ENCODE peak calls at places on chromosomes 5 and 9, in nine cellular contexts. One of them, this sample, is unnamed.

GRCh38 chr9:109409998-109410397 is 88.1 kb downstream of the PTPN3 start:
- DNase-seq in GM20000: no peak
- DNase-seq in activated B cell treated with CpG ODN at 0.5 μM for 24 hours: no peak
- DNase-seq in IMR-90: no peak
- DNase-seq in right atrium auricular region: no peak
- DNase-seq in nephron progenitor cell: peak; percentile 30
- DNase-seq in GM12864: no peak
- DNase-seq in HFFc6: no peak
- DNase-seq in colonic mucosa: no peak
- DNase-seq in this sample: no peak

GRCh38 chr9:76136986-76137385 is 246.5 kb downstream of the PCSK5 start:
- DNase-seq in HFFc6: no peak
- DNase-seq in nephron progenitor cell: no peak
- DNase-seq in activated B cell treated with CpG ODN at 0.5 μM for 24 hours: no peak
- DNase-seq in GM12864: no peak
- DNase-seq in right atrium auricular region: no peak
- DNase-seq in IMR-90: peak; percentile 81
- DNase-seq in colonic mucosa: no peak
- DNase-seq in GM20000: no peak
- DNase-seq in this sample: no peak

GRCh38 chr5:107772418-107773310 is 101.9 kb upstream of the EFNA5 start:
- DNase-seq in colonic mucosa: no peak
- DNase-seq in nephron progenitor cell: no peak
- DNase-seq in HFFc6: no peak
- DNase-seq in IMR-90: no peak
- DNase-seq in GM20000: no peak
- DNase-seq in activated B cell treated with CpG ODN at 0.5 μM for 24 hours: no peak
- DNase-seq in right atrium auricular region: no peak
- DNase-seq in GM12864: no peak
- DNase-seq in this sample: no peak

GRCh38 chr9:112439825-112440224 is 46.8 kb upstream of the KIAA1958 start:
- DNase-seq in HFFc6: no peak
- DNase-seq in colonic mucosa: no peak
- DNase-seq in GM20000: no peak
- DNase-seq in activated B cell treated with CpG ODN at 0.5 μM for 24 hours: no peak
- DNase-seq in right atrium auricular region: no peak
- DNase-seq in nephron progenitor cell: no peak
- DNase-seq in GM12864: no peak
- DNase-seq in IMR-90: no peak
- DNase-seq in this sample: no peak

GRCh38 chr5:143349127-143349526 is 54.4 kb downstream of the NR3C1 start:
- DNase-seq in IMR-90: peak; percentile 37
- DNase-seq in right atrium auricular region: no peak
- DNase-seq in HFFc6: no peak
- DNase-seq in GM12864: no peak
- DNase-seq in activated B cell treated with CpG ODN at 0.5 μM for 24 hours: no peak
- DNase-seq in GM20000: no peak
- DNase-seq in nephron progenitor cell: no peak
- DNase-seq in colonic mucosa: no peak
- DNase-seq in this sample: no peak

GRCh38 chr9:13412323-13412722 is 132.8 kb upstream of the MPDZ start:
- DNase-seq in HFFc6: no peak
- DNase-seq in GM12864: no peak
- DNase-seq in IMR-90: no peak
- DNase-seq in GM20000: no peak
- DNase-seq in activated B cell treated with CpG ODN at 0.5 μM for 24 hours: no peak
- DNase-seq in colonic mucosa: no peak
- DNase-seq in nephron progenitor cell: no peak
- DNase-seq in right atrium auricular region: no peak
- DNase-seq in this sample: no peak

GRCh38 chr9:133994359-133995011 is 2.4 kb upstream of the VAV2 start:
- DNase-seq in nephron progenitor cell: peak; percentile 95
- DNase-seq in activated B cell treated with CpG ODN at 0.5 μM for 24 hours: peak; percentile 86
- DNase-seq in IMR-90: peak; percentile 54
- DNase-seq in colonic mucosa: peak; percentile 87
- DNase-seq in GM12864: no peak
- DNase-seq in GM20000: peak; percentile 89
- DNase-seq in right atrium auricular region: peak; percentile 81
- DNase-seq in HFFc6: peak; percentile 42
- DNase-seq in this sample: peak; percentile 93

GRCh38 chr9:124551472-124552339 is 44.5 kb upstream of the NR5A1 start:
- DNase-seq in GM20000: peak; percentile 55
- DNase-seq in activated B cell treated with CpG ODN at 0.5 μM for 24 hours: no peak
- DNase-seq in HFFc6: peak; percentile 70
- DNase-seq in right atrium auricular region: no peak
- DNase-seq in colonic mucosa: peak; percentile 51
- DNase-seq in nephron progenitor cell: peak; percentile 59
- DNase-seq in GM12864: no peak
- DNase-seq in IMR-90: peak; percentile 73
- DNase-seq in this sample: no peak

GRCh38 chr9:125650271-125650737 is 56.7 kb downstream of the MAPKAP1 start:
- DNase-seq in GM12864: peak; percentile 88
- DNase-seq in IMR-90: peak; percentile 46
- DNase-seq in nephron progenitor cell: no peak
- DNase-seq in activated B cell treated with CpG ODN at 0.5 μM for 24 hours: no peak
- DNase-seq in colonic mucosa: no peak
- DNase-seq in HFFc6: peak; percentile 63
- DNase-seq in GM20000: peak; percentile 70
- DNase-seq in right atrium auricular region: no peak
- DNase-seq in this sample: no peak

GRCh38 chr9:34443976-34444375 is 14.4 kb downstream of the FAM219A start:
- DNase-seq in right atrium auricular region: no peak
- DNase-seq in colonic mucosa: no peak
- DNase-seq in activated B cell treated with CpG ODN at 0.5 μM for 24 hours: no peak
- DNase-seq in GM12864: no peak
- DNase-seq in nephron progenitor cell: no peak
- DNase-seq in IMR-90: no peak
- DNase-seq in GM20000: no peak
- DNase-seq in HFFc6: no peak
- DNase-seq in this sample: no peak

GRCh38 chr5:35146386-35146785 is 83.9 kb downstream of the PRLR start:
- DNase-seq in IMR-90: no peak
- DNase-seq in HFFc6: no peak
- DNase-seq in GM12864: no peak
- DNase-seq in colonic mucosa: no peak
- DNase-seq in right atrium auricular region: no peak
- DNase-seq in nephron progenitor cell: no peak
- DNase-seq in activated B cell treated with CpG ODN at 0.5 μM for 24 hours: no peak
- DNase-seq in GM20000: no peak
- DNase-seq in this sample: no peak

GRCh38 chr9:94167055-94167346 is 82.7 kb downstream of the PTPDC1 start:
- DNase-seq in GM20000: no peak
- DNase-seq in GM12864: no peak
- DNase-seq in IMR-90: no peak
- DNase-seq in right atrium auricular region: no peak
- DNase-seq in HFFc6: peak; percentile 72
- DNase-seq in activated B cell treated with CpG ODN at 0.5 μM for 24 hours: no peak
- DNase-seq in nephron progenitor cell: no peak
- DNase-seq in colonic mucosa: no peak
- DNase-seq in this sample: no peak

GRCh38 chr9:94167376-94167775 is 83.1 kb downstream of the PTPDC1 start:
- DNase-seq in right atrium auricular region: no peak
- DNase-seq in HFFc6: no peak
- DNase-seq in nephron progenitor cell: no peak
- DNase-seq in activated B cell treated with CpG ODN at 0.5 μM for 24 hours: no peak
- DNase-seq in IMR-90: no peak
- DNase-seq in GM20000: no peak
- DNase-seq in colonic mucosa: no peak
- DNase-seq in GM12864: no peak
- DNase-seq in this sample: no peak

GRCh38 chr9:94165592-94166236 is 81.5 kb downstream of the PTPDC1 start:
- DNase-seq in IMR-90: peak; percentile 99
- DNase-seq in activated B cell treated with CpG ODN at 0.5 μM for 24 hours: peak; percentile 93
- DNase-seq in right atrium auricular region: peak; percentile 98
- DNase-seq in HFFc6: peak; percentile 98
- DNase-seq in GM12864: peak; percentile 93
- DNase-seq in nephron progenitor cell: peak; percentile 94
- DNase-seq in colonic mucosa: peak; percentile 98
- DNase-seq in GM20000: peak; percentile 98
- DNase-seq in this sample: peak; percentile 99

GRCh38 chr9:94164756-94165549 is 80.7 kb downstream of the PTPDC1 start:
- DNase-seq in colonic mucosa: no peak
- DNase-seq in IMR-90: no peak
- DNase-seq in activated B cell treated with CpG ODN at 0.5 μM for 24 hours: no peak
- DNase-seq in GM12864: no peak
- DNase-seq in GM20000: no peak
- DNase-seq in right atrium auricular region: no peak
- DNase-seq in HFFc6: no peak
- DNase-seq in nephron progenitor cell: no peak
- DNase-seq in this sample: no peak

GRCh38 chr9:94166237-94167054 is 82.2 kb downstream of the PTPDC1 start:
- DNase-seq in GM12864: peak; percentile 98
- DNase-seq in nephron progenitor cell: peak; percentile 96
- DNase-seq in HFFc6: peak; percentile 96
- DNase-seq in IMR-90: peak; percentile 99
- DNase-seq in right atrium auricular region: peak; percentile 99
- DNase-seq in activated B cell treated with CpG ODN at 0.5 μM for 24 hours: peak; percentile 85
- DNase-seq in colonic mucosa: peak; percentile 98
- DNase-seq in GM20000: peak; percentile 94
- DNase-seq in this sample: peak; percentile 97
- TF ChIP-seq CTCF in GM12864: no peak
- TF ChIP-seq CTCF in nephron progenitor cell: no peak
- TF ChIP-seq CTCF in HFFc6: no peak
- TF ChIP-seq CTCF in IMR-90: peak; percentile 24
- TF ChIP-seq CTCF in right atrium auricular region: no peak
- TF ChIP-seq CTCF in activated B cell treated with CpG ODN at 0.5 μM for 24 hours: no peak
- TF ChIP-seq CTCF in colonic mucosa: no peak
- TF ChIP-seq CTCF in GM20000: no peak
- TF ChIP-seq CTCF in this sample: no peak

GRCh38 chr9:88390371-88390990 is 2.2 kb downstream of the SPIN1 start:
- DNase-seq in IMR-90: peak; percentile 54
- DNase-seq in HFFc6: no peak
- DNase-seq in colonic mucosa: no peak
- DNase-seq in GM12864: no peak
- DNase-seq in nephron progenitor cell: no peak
- DNase-seq in right atrium auricular region: no peak
- DNase-seq in activated B cell treated with CpG ODN at 0.5 μM for 24 hours: no peak
- DNase-seq in GM20000: no peak
- DNase-seq in this sample: no peak

GRCh38 chr9:88387733-88388202 is 476 bp upstream of the SPIN1 start:
- DNase-seq in right atrium auricular region: peak; percentile 68
- DNase-seq in HFFc6: peak; percentile 24
- DNase-seq in nephron progenitor cell: no peak
- DNase-seq in IMR-90: peak; percentile 52
- DNase-seq in GM20000: no peak
- DNase-seq in GM12864: no peak
- DNase-seq in colonic mucosa: peak; percentile 64
- DNase-seq in activated B cell treated with CpG ODN at 0.5 μM for 24 hours: no peak
- DNase-seq in this sample: peak; percentile 69

GRCh38 chr9:88387035-88387732 is 1.1 kb upstream of the SPIN1 start:
- DNase-seq in GM12864: no peak
- DNase-seq in activated B cell treated with CpG ODN at 0.5 μM for 24 hours: peak; percentile 16
- DNase-seq in GM20000: peak; percentile 25
- DNase-seq in colonic mucosa: peak; percentile 76
- DNase-seq in IMR-90: peak; percentile 55
- DNase-seq in nephron progenitor cell: peak; percentile 42
- DNase-seq in HFFc6: peak; percentile 31
- DNase-seq in right atrium auricular region: no peak
- DNase-seq in this sample: no peak

GRCh38 chr9:88388203-88388885 is at the start of gene SPIN1:
- DNase-seq in GM12864: no peak
- DNase-seq in nephron progenitor cell: peak; percentile 89
- DNase-seq in right atrium auricular region: no peak
- DNase-seq in colonic mucosa: peak; percentile 81
- DNase-seq in HFFc6: peak; percentile 42
- DNase-seq in GM20000: peak; percentile 99
- DNase-seq in IMR-90: peak; percentile 62
- DNase-seq in activated B cell treated with CpG ODN at 0.5 μM for 24 hours: peak; percentile 96
- DNase-seq in this sample: peak; percentile 93

DNA sequence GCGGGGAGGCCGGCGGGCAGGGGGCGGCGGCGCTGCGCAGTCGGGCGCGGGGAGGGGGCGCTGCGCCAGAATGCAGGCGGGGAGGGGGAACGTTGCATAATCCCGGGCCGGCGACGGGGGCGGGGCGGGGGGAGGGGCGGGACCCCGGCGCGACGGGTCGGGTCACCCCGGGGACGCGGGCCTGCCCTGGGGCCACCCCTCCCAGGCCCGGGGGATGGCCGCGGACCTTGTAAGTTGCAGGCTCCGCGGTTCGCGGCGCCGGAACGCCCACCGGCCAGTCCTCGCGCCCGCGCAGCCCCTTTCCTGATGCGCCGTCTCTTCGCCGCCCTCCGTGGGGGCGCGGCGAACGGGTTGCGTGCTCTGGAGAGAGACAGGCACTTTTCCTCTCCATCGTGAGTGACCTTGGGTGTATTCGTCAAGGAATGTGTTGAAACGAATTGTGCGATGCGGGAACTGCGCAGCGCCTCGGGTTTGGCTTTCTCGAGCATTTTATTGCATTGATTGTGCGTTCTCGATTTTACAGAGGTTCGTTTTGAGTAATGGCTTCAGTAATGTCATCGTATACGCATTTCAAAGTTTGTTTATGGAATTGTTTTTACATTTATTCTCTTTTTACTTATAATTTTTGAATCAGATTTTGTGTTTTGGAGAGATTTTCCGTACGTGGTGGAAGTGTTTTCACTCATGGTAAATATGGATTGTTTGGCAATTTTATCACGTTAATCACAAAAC is 808 bp downstream of the SPIN1 start:
- DNase-seq in right atrium auricular region: peak; percentile 63
- DNase-seq in nephron progenitor cell: peak; percentile 87
- DNase-seq in HFFc6: peak; percentile 65
- DNase-seq in GM12864: no peak
- DNase-seq in GM20000: peak; percentile 75
- DNase-seq in activated B cell treated with CpG ODN at 0.5 μM for 24 hours: peak; percentile 56
- DNase-seq in colonic mucosa: peak; percentile 61
- DNase-seq in IMR-90: peak; percentile 76
- DNase-seq in this sample: peak; percentile 82
- TF ChIP-seq CTCF in right atrium auricular region: no peak
- TF ChIP-seq CTCF in nephron progenitor cell: no peak
- TF ChIP-seq CTCF in HFFc6: peak; percentile 25
- TF ChIP-seq CTCF in GM12864: no peak
- TF ChIP-seq CTCF in GM20000: no peak
- TF ChIP-seq CTCF in activated B cell treated with CpG ODN at 0.5 μM for 24 hours: no peak
- TF ChIP-seq CTCF in colonic mucosa: no peak
- TF ChIP-seq CTCF in IMR-90: no peak
- TF ChIP-seq CTCF in this sample: peak; percentile 8

GRCh38 chr9:36204906-36205547 is 14.3 kb downstream of the CLTA start:
- DNase-seq in HFFc6: no peak
- DNase-seq in IMR-90: no peak
- DNase-seq in GM12864: no peak
- DNase-seq in right atrium auricular region: no peak
- DNase-seq in activated B cell treated with CpG ODN at 0.5 μM for 24 hours: no peak
- DNase-seq in nephron progenitor cell: no peak
- DNase-seq in colonic mucosa: no peak
- DNase-seq in GM20000: no peak
- DNase-seq in this sample: no peak
- TF ChIP-seq CTCF in HFFc6: peak; percentile 52
- TF ChIP-seq CTCF in IMR-90: peak; percentile 21
- TF ChIP-seq CTCF in GM12864: no peak
- TF ChIP-seq CTCF in right atrium auricular region: no peak
- TF ChIP-seq CTCF in activated B cell treated with CpG ODN at 0.5 μM for 24 hours: no peak
- TF ChIP-seq CTCF in nephron progenitor cell: no peak
- TF ChIP-seq CTCF in colonic mucosa: no peak
- TF ChIP-seq CTCF in GM20000: no peak
- TF ChIP-seq CTCF in this sample: peak; percentile 47

DNA sequence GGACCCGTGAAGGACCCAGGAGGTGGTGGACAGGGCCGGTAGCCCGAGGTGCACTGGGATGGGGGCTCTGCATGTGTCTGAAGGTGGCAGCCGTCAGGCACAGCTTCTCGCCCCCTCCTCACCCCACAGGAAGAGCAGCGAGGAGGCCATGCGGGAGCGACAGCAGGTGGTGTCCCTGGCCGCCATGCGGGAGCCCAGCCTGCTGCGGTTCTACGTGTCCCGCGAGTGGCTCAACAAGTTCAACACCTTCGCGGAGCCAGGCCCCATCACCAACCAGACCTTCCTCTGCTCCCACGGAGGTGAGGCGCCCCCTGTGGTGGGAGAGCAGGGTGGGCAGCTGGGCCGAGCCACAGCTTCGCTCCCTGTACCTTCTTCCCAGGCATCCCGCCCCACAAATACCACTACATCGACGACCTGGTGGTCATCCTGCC is 39.9 kb downstream of the USP20 start:
- DNase-seq in right atrium auricular region: no peak
- DNase-seq in HFFc6: no peak
- DNase-seq in colonic mucosa: no peak
- DNase-seq in GM12864: no peak
- DNase-seq in IMR-90: no peak
- DNase-seq in activated B cell treated with CpG ODN at 0.5 μM for 24 hours: no peak
- DNase-seq in GM20000: no peak
- DNase-seq in nephron progenitor cell: no peak
- DNase-seq in this sample: no peak
- TF ChIP-seq CTCF in right atrium auricular region: no peak
- TF ChIP-seq CTCF in HFFc6: peak; percentile 59
- TF ChIP-seq CTCF in colonic mucosa: no peak
- TF ChIP-seq CTCF in GM12864: peak; percentile 12
- TF ChIP-seq CTCF in IMR-90: peak; percentile 7
- TF ChIP-seq CTCF in activated B cell treated with CpG ODN at 0.5 μM for 24 hours: no peak
- TF ChIP-seq CTCF in GM20000: no peak
- TF ChIP-seq CTCF in nephron progenitor cell: peak; percentile 19
- TF ChIP-seq CTCF in this sample: peak; percentile 39

This sample was measured in type B pancreatic cell.